ENCODE peak calls at places on chromosomes 16 and 17, in six cellular contexts. L, P, S, E, M and J are unnamed samples.

GRCh38 chr16:55499951-55500350 is 8.9 kb upstream of the LPCAT2 start:
- DNase-seq in P (no peak), E (no peak), M (no peak), S (peak), L (no peak), J (no peak)

GRCh38 chr17:8103549-8103948 is 14.8 kb downstream of the ALOXE3 start:
- DNase-seq in L (no peak), P (no peak), E (no peak), S (no peak), M (no peak), J (no peak)

GRCh38 chr17:43175213-43176118 is 4.5 kb downstream of the NBR1 start:
- DNase-seq in S (no peak), M (no peak), E (no peak), P (no peak), L (no peak), J (no peak)

GRCh38 chr17:66107731-66108130 is 84.2 kb downstream of the CEP112 start:
- DNase-seq in P (no peak), E (no peak), L (no peak), M (no peak), S (no peak), J (no peak)

GRCh38 chr17:14301279-14301760 is 439 bp downstream of the HS3ST3B1 start:
- DNase-seq in S (no peak), P (peak), M (no peak), L (no peak), E (no peak), J (no peak)

GRCh38 chr16:4915226-4915761 is 21.7 kb downstream of the PPL start:
- DNase-seq in S (no peak), P (no peak), L (no peak), E (no peak), M (no peak), J (no peak)

GRCh38 chr17:45231481-45232116 is 9.9 kb downstream of the FMNL1 start:
- DNase-seq in P (peak), S (peak), L (no peak), M (no peak), E (no peak), J (no peak)

GRCh38 chr16:72236866-72237265 is 64.9 kb upstream of the PMFBP1 start:
- DNase-seq in E (no peak), P (no peak), L (no peak), M (no peak), S (no peak), J (no peak)

GRCh38 chr17:55518549-55518948 is 7.3 kb upstream of the SMIM36 start:
- DNase-seq in L (no peak), M (no peak), S (no peak), P (no peak), E (no peak), J (no peak)

GRCh38 chr17:57999496-58000017 is 7.5 kb downstream of the SRSF1 start:
- DNase-seq in L (no peak), P (peak), E (no peak), M (no peak), S (no peak), J (no peak)

GRCh38 chr17:27954521-27955495 is 61.6 kb upstream of the LYRM9 start:
- DNase-seq in S (no peak), L (no peak), M (no peak), E (no peak), P (no peak), J (no peak)

GRCh38 chr17:13765701-13766100 is 164.0 kb upstream of the HS3ST3A1 start:
- DNase-seq in E (no peak), S (no peak), M (no peak), L (no peak), P (no peak), J (no peak)

GRCh38 chr17:83150369-83151055 is 71.1 kb downstream of the METRNL start:
- DNase-seq in M (no peak), E (no peak), S (no peak), L (no peak), P (no peak), J (no peak)

GRCh38 chr17:46171939-46172338 is 21.3 kb downstream of the KANSL1 start:
- DNase-seq in L (no peak), S (no peak), E (no peak), M (no peak), P (no peak), J (no peak)

GRCh38 chr17:49180303-49180702 is 30.1 kb downstream of the GNGT2 start:
- DNase-seq in E (no peak), S (peak), L (no peak), M (peak), P (peak), J (no peak)

GRCh38 chr16:69756705-69757104 is 2.0 kb upstream of the NOB1 start:
- DNase-seq in E (no peak), P (no peak), M (no peak), L (no peak), S (no peak), J (no peak)

GRCh38 chr16:2770781-2771111 is 6.3 kb downstream of the ELOB start:
- DNase-seq in M (no peak), P (no peak), E (no peak), S (no peak), L (no peak), J (no peak)

GRCh38 chr17:4769628-4770027 is 2.1 kb upstream of the TM4SF5 start:
- DNase-seq in S (no peak), E (no peak), L (no peak), M (no peak), P (peak), J (no peak)

GRCh38 chr17:40901981-40902862 is 17.2 kb upstream of the KRT20 start:
- DNase-seq in L (no peak), E (no peak), P (no peak), S (no peak), M (no peak), J (no peak)

GRCh38 chr17:44688675-44689491 is 693 bp downstream of the CCDC43 start:
- DNase-seq in P (peak), S (no peak), L (no peak), E (no peak), M (no peak), J (peak)

GRCh38 chr16:88373211-88373610 is 9.5 kb upstream of the ZNF469 start:
- DNase-seq in L (no peak), S (no peak), P (no peak), E (no peak), M (no peak), J (no peak)

GRCh38 chr17:65856865-65857264 is 295.4 kb upstream of the AXIN2 start:
- DNase-seq in P (no peak), E (no peak), M (no peak), S (no peak), L (no peak), J (no peak)

GRCh38 chr17:73396429-73397277 is 84.9 kb upstream of the CDC42EP4 start:
- DNase-seq in L (no peak), P (no peak), S (no peak), E (no peak), M (no peak), J (no peak)

GRCh38 chr17:62398891-62399290 is 18.5 kb downstream of the EFCAB3 start:
- DNase-seq in S (no peak), E (no peak), M (no peak), P (no peak), L (no peak), J (no peak)

GRCh38 chr17:58219789-58220183 is 731 bp upstream of the MKS1 start:
- DNase-seq in S (no peak), E (no peak), P (no peak), L (no peak), M (no peak), J (no peak)

GRCh38 chr16:70395345-70395901 is 43.5 kb downstream of the ST3GAL2 start:
- DNase-seq in L (no peak), E (peak), S (peak), P (peak), M (peak), J (no peak)

GRCh38 chr16:82633964-82634600 is 7.3 kb downstream of the CDH13 start:
- DNase-seq in P (no peak), L (peak), S (no peak), E (peak), M (no peak), J (peak)

GRCh38 chr17:2250140-2251095 is 53.2 kb downstream of the SMG6 start:
- DNase-seq in L (no peak), E (no peak), M (no peak), P (no peak), S (no peak), J (no peak)